ENCODE peak calls at places on chromosomes 3 and 15, in four cellular contexts. L is fibroblast of mammary gland, H is fibroblast of the aortic adventitia, Q is H7. R is an unnamed sample.

GRCh38 chr3:195897081-195897852 is 11.1 kb downstream of the TNK2 start:
- DNase-seq in H (peak; percentile 61), Q (peak; percentile 56), L (peak; percentile 76), R (peak; percentile 68)

GRCh38 chr3:88167173-88167572 is 17.4 kb downstream of the C3orf38 start:
- DNase-seq in H (no peak), Q (no peak), L (no peak), R (no peak)

GRCh38 chr15:71937650-71938311 is 127.4 kb downstream of the NR2E3 start:
- DNase-seq in Q (no peak), H (no peak), L (no peak), R (no peak)

GRCh38 chr3:57787867-57788623 is 31.9 kb downstream of the SLMAP start:
- DNase-seq in Q (no peak), H (peak; percentile 47), L (no peak), R (peak; percentile 50)

GRCh38 chr3:50388720-50389352 is 29.5 kb upstream of the TMEM115 start:
- DNase-seq in L (no peak), H (no peak), Q (no peak), R (no peak)

GRCh38 chr3:197151562-197151961 is 121.9 kb upstream of the MELTF start:
- DNase-seq in L (peak; percentile 87), H (peak; percentile 70), Q (no peak), R (peak; percentile 83)

GRCh38 chr3:23778451-23778850 is 27.3 kb upstream of the UBE2E1 start:
- DNase-seq in H (peak; percentile 80), L (peak; percentile 68), Q (no peak), R (peak; percentile 74)

GRCh38 chr15:99615460-99615859 is 49.7 kb downstream of the MEF2A start:
- DNase-seq in L (no peak), H (no peak), Q (no peak), R (no peak)

GRCh38 chr15:80556694-80557367 is 138.3 kb upstream of the ABHD17C start:
- DNase-seq in L (peak; percentile 88), Q (no peak), H (peak; percentile 83), R (no peak)

GRCh38 chr15:63805993-63806980 is 27.5 kb downstream of the HERC1 start:
- DNase-seq in L (peak; percentile 9), H (no peak), Q (no peak), R (peak; percentile 11)

GRCh38 chr3:15646924-15647511 is 45.5 kb downstream of the BTD start:
- DNase-seq in H (peak; percentile 100), L (peak; percentile 100), Q (no peak), R (peak; percentile 98)

GRCh38 chr3:15645246-15645645 is 43.7 kb downstream of the BTD start:
- DNase-seq in H (no peak), Q (no peak), L (no peak), R (no peak)

GRCh38 chr3:15647629-15648167 is 46.2 kb downstream of the BTD start:
- DNase-seq in H (peak; percentile 97), Q (no peak), L (peak; percentile 98), R (peak; percentile 97)

GRCh38 chr3:15649341-15649740 is 47.8 kb downstream of the BTD start:
- DNase-seq in H (no peak), L (no peak), Q (no peak), R (no peak)

GRCh38 chr3:15645740-15646490 is 44.4 kb downstream of the BTD start:
- DNase-seq in Q (no peak), H (peak; percentile 92), L (peak; percentile 96), R (peak; percentile 94)
- H3K4me3 ChIP-seq in Q (no peak overlapping the region), H (no peak overlapping the region), L (no peak overlapping the region), R (no peak overlapping the region)

GRCh38 chr3:66997560-66998074 is 490 bp upstream of the KBTBD8 start:
- DNase-seq in L (peak; percentile 76), H (peak; percentile 99), Q (no peak), R (no peak)
- H3K4me3 ChIP-seq in L (peak overlapping the region; percentile 51), H (peak overlapping the region; percentile 40), Q (no peak overlapping the region), R (peak overlapping the region; percentile 44)

DNA sequence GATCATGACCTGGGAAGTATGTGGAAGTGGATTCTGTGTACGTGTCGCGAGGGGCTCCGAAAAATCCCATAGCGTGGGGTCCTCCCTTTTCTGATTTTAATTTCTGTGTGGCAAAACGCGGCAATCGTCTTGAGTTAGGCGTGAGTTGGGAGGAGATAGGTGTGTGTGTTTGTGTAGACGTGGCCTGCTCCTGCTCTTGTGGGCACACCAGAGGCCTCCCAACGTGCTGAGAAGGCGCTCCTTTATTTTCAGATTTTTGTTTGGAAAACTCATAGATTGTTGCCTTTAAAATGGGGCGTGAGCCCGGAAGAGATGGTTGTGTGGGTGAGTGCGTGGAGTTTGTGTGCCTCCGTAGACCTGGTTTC is 1.3 kb downstream of the TRIM71 start:
- DNase-seq in Q (no peak), H (no peak), L (no peak), R (no peak)
- H3K4me3 ChIP-seq in Q (peak overlapping the region; percentile 99), H (no peak overlapping the region), L (no peak overlapping the region), R (no peak overlapping the region)

GRCh38 chr3:187368765-187369450 is 723 bp downstream of the RTP4 start:
- DNase-seq in L (peak; percentile 15), Q (no peak), H (peak; percentile 42), R (no peak)
- H3K4me3 ChIP-seq in L (peak overlapping the region; percentile 44), Q (no peak overlapping the region), H (peak overlapping the region; percentile 65), R (no peak overlapping the region)

GRCh38 chr15:89358435-89358754 is 23.8 kb upstream of the POLG start:
- DNase-seq in H (no peak), Q (peak; percentile 95), L (no peak), R (no peak)
- H3K4me3 ChIP-seq in H (no peak overlapping the region), Q (peak overlapping the region; percentile 45), L (no peak overlapping the region), R (no peak overlapping the region)

GRCh38 chr3:177446160-177446559 is 248.9 kb upstream of the TBL1XR1 start:
- DNase-seq in Q (no peak), L (no peak), H (no peak), R (no peak)

GRCh38 chr3:177445591-177445990 is 248.3 kb upstream of the TBL1XR1 start:
- DNase-seq in L (no peak), Q (no peak), H (no peak), R (no peak)

GRCh38 chr3:177441281-177441812 is 244.1 kb upstream of the TBL1XR1 start:
- DNase-seq in L (peak; percentile 46), Q (no peak), H (peak; percentile 66), R (no peak)

GRCh38 chr3:177441813-177442646 is 244.7 kb upstream of the TBL1XR1 start:
- DNase-seq in H (peak; percentile 20), L (peak; percentile 42), Q (no peak), R (no peak)

GRCh38 chr3:177443469-177443868 is 246.2 kb upstream of the TBL1XR1 start:
- DNase-seq in L (no peak), H (peak; percentile 73), Q (no peak), R (peak; percentile 63)
- H3K4me3 ChIP-seq in L (no peak overlapping the region), H (no peak overlapping the region), Q (no peak overlapping the region), R (no peak overlapping the region)

DNA sequence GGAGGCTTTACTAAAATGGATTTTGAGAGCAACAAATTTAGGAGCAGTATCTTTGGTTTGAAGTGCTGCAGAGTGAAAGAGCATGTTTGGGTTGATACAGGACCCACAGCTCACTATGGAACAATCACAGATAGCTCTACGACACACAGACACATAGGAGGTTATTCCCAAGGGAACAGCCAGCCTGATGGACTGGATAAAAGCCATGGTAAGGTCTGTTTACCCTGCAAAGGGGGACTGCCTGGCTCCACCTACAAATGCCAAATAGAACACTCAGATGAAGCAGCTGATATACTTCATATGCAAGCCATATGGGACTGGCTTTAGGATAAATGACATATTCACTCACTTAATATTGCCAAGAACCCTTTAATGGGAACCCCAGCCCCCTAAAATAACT is 75.4 kb downstream of the CDC25A start:
- DNase-seq in L (no peak), H (no peak), Q (no peak), R (no peak)
- H3K4me3 ChIP-seq in L (no peak overlapping the region), H (no peak overlapping the region), Q (no peak overlapping the region), R (no peak overlapping the region)

GRCh38 chr3:12992629-12993021 is 80.6 kb downstream of the IQSEC1 start:
- DNase-seq in Q (no peak), H (no peak), L (no peak), R (no peak)
- H3K4me3 ChIP-seq in Q (no peak overlapping the region), H (no peak overlapping the region), L (no peak overlapping the region), R (no peak overlapping the region)

DNA sequence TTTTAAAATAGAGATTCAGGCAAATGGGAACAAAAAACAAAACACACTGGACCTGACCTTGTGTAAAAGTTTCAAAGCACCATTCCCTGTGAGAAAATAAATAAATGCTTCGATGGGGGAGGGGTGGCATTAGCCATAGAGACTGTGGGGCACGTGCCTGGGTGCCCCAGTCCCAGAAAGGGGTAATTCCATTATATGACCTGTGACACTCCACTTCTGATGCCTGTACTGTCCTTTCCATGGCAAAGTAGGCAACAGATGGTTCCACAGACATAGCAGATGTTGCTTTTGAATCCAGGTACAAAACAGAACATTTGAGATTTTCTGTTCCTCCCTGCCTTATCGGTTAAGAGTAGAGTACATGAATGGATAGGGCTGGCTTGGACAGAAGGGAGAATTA is 3.9 kb downstream of the PHLDB2 start:
- DNase-seq in Q (no peak), L (no peak), H (no peak), R (no peak)
- H3K4me3 ChIP-seq in Q (no peak overlapping the region), L (no peak overlapping the region), H (peak overlapping the region; percentile 38), R (no peak overlapping the region)

R was measured in fibroblast of pulmonary artery.